ENCODE peak calls at places on chromosomes 16 and 17, in five cellular contexts. B is lung, S is MM.1S, K is NB4, H is fibroblast of lung. I is an unnamed sample.

GRCh38 chr17:1714980-1715802 is 5.0 kb upstream of the TLCD2 start:
- DNase-seq in B (peak), S (no peak), K (peak), H (peak), I (peak)

GRCh38 chr17:37100231-37100630 is 151.5 kb downstream of the AATF start:
- DNase-seq in S (no peak), H (no peak), K (no peak), B (no peak), I (no peak)

GRCh38 chr17:67035131-67036083 is 8.9 kb upstream of the CACNG1 start:
- DNase-seq in B (no peak), S (no peak), H (no peak), K (no peak), I (no peak)

GRCh38 chr17:73612074-73612473 is 32.2 kb downstream of the SDK2 start:
- DNase-seq in H (no peak), B (no peak), K (no peak), S (no peak), I (no peak)

GRCh38 chr17:38825762-38826247 is 684 bp upstream of the CWC25 start:
- DNase-seq in H (no peak), K (no peak), B (no peak), S (no peak), I (no peak)

GRCh38 chr16:67393111-67393789 is at the start of gene TPPP3:
- DNase-seq in K (no peak), B (peak), S (no peak), H (peak), I (no peak)

GRCh38 chr17:44358066-44358465 is 5.6 kb downstream of the FAM171A2 start:
- DNase-seq in K (no peak), H (no peak), S (no peak), B (no peak), I (no peak)

GRCh38 chr17:44209786-44210341 is 9.6 kb downstream of the UBTF start:
- DNase-seq in H (no peak), S (no peak), K (peak), B (no peak), I (no peak)

GRCh38 chr17:4788159-4788806 is 481 bp upstream of the GLTPD2 start:
- DNase-seq in H (peak), S (no peak), B (no peak), K (no peak), I (no peak)

GRCh38 chr16:74936902-74937560 is 47.9 kb downstream of the WDR59 start:
- DNase-seq in B (no peak), H (peak), K (peak), S (no peak), I (peak)

GRCh38 chr16:81939164-81940067 is 71.9 kb downstream of the SDR42E1 start:
- DNase-seq in H (no peak), B (no peak), S (no peak), K (peak), I (no peak)

GRCh38 chr17:83106036-83106577 is 26.7 kb downstream of the METRNL start:
- DNase-seq in K (no peak), S (no peak), B (no peak), H (no peak), I (no peak)

GRCh38 chr16:67803894-67804293 is 2.5 kb downstream of the RANBP10 start:
- DNase-seq in B (no peak), K (peak), H (no peak), S (no peak), I (no peak)

GRCh38 chr16:19488213-19488640 is 33.7 kb downstream of the GDE1 start:
- DNase-seq in B (no peak), H (no peak), K (no peak), S (no peak), I (no peak)

DNA sequence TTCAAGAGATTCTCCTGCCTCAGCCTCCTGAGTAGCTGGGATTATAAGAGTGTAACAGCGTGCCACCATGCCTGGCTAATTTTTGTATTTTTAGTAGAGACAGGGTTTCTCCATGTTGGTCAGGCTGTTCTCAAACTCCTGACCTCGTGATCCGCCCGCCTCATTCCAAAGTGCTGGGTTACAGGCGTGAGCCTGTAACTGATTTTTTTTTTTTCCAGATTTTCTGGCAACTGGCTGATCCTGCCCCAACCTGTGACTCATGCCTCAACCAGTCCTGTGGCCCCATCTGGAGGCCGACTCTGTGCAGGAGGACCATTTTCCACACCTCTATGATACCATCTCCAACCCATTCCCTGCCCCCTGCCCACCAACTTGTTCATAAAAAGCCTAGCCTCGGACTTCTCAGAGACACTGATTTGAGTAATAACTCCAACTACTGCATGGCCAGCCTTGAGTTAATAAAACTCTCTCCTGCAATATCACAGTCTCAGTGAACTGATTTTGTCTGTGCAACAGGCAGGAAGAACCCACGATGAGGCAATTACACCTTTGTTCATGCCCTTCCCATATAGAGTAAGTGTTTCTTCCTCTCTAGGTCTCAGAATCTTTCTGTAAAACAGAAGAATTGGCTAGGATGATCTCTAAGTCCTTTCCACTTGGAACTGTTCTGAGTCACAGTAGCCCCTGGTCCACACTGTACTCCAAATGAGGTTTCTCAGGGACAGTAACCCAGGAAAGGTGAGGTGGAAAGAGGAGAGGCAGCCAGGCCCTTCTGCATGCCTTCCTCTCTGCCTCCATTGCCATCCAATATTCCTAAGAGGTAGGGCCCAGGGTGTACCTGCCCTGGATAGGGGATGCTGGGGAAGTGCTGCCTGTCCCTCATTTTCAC is 8.8 kb upstream of the CNOT1 start:
- DNase-seq in K (peak), H (peak), B (no peak), S (no peak), I (peak)
- TF ChIP-seq CTCF in K (no peak), H (peak), B (no peak), S (no peak), I (peak)

GRCh38 chr17:76841776-76842405 is 26.3 kb upstream of the MGAT5B start:
- DNase-seq in K (no peak), H (no peak), B (no peak), S (no peak), I (no peak)
- H3K4me3 ChIP-seq in K (no peak), H (no peak), B (no peak), S (no peak), I (no peak)

GRCh38 chr17:58215685-58216084 is 3.4 kb downstream of the MKS1 start:
- DNase-seq in K (no peak), S (no peak), H (no peak), B (no peak), I (no peak)
- TF ChIP-seq CTCF in K (no peak), S (peak), H (no peak), B (no peak), I (no peak)

GRCh38 chr17:65487990-65488389 is 73.5 kb downstream of the AXIN2 start:
- DNase-seq in H (no peak), S (no peak), K (no peak), B (no peak), I (no peak)
- H3K4me3 ChIP-seq in H (no peak), S (no peak), K (no peak), B (no peak), I (no peak)

GRCh38 chr16:719815-720506 is 985 bp upstream of the ANTKMT start:
- DNase-seq in H (no peak), K (peak), B (no peak), S (no peak), I (no peak)
- TF ChIP-seq CTCF in H (peak), K (peak), B (no peak), S (peak), I (peak)

GRCh38 chr17:57943140-57943539 is 12.1 kb downstream of the CUEDC1 start:
- DNase-seq in B (no peak), K (peak), S (no peak), H (no peak), I (no peak)

GRCh38 chr17:57945999-57946797 is 9.0 kb downstream of the CUEDC1 start:
- DNase-seq in B (no peak), S (peak), H (peak), K (no peak), I (no peak)

GRCh38 chr17:57943645-57944044 is 11.6 kb downstream of the CUEDC1 start:
- DNase-seq in H (no peak), B (no peak), S (no peak), K (no peak), I (no peak)

GRCh38 chr17:57946798-57947358 is 8.3 kb downstream of the CUEDC1 start:
- DNase-seq in B (peak), S (peak), K (peak), H (peak), I (peak)

DNA sequence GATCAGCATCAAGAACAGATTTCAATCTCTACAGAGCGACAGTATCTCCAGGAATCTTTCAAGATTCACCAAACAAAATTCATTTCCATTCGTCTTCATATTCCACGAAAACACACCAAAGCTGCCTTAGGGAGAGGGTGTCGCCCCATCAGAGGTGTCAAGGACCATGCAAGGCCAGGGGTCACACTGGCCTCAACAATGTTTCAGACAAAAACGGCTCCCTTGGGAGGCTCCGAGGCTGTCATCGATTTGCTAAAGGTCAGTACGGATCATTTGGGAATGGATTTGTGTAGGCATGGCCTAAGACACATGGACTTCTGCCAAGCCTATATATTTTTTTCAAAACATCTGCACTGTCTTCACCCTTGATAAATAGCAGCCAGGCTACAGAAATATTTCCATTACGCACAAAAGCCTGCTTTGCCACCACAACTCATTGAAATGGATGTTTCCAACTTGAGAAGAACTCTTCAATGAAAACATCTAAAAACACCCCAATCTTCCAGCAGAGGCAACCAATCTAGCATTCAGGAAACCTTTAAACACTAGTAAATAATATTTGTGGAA is 10.3 kb downstream of the CUEDC1 start:
- DNase-seq in K (no peak), H (no peak), B (no peak), S (no peak), I (no peak)
- H3K4me3 ChIP-seq in K (no peak), H (no peak), B (no peak), S (no peak), I (no peak)

I was measured in astrocyte of the cerebellum.